ENCODE peak calls at places on chromosome 4, in four cellular contexts. One of them, this sample, is unnamed.
A peak's percentile ranks its signal among the peaks of the same experiment; 100 is the strongest.

GRCh38 chr4:168844261-168845039 is 165.6 kb downstream of the CBR4 start:
- DNase-seq in HepG2: no peak
- DNase-seq in K562: no peak
- DNase-seq in H1: no peak
- DNase-seq in this sample: no peak

GRCh38 chr4:167171928-167172327 is 62.4 kb downstream of the SPOCK3 start:
- DNase-seq in HepG2: no peak
- DNase-seq in H1: no peak
- DNase-seq in K562: no peak
- DNase-seq in this sample: no peak

GRCh38 chr4:12492730-12493398 is 991.3 kb downstream of the RAB28 start:
- DNase-seq in HepG2: no peak
- DNase-seq in K562: no peak
- DNase-seq in H1: no peak
- DNase-seq in this sample: no peak

GRCh38 chr4:139692300-139693012 is 26.8 kb downstream of the MGST2 start:
- DNase-seq in K562: no peak
- DNase-seq in HepG2: peak; percentile 94
- DNase-seq in H1: no peak
- DNase-seq in this sample: no peak

GRCh38 chr4:184163813-184164212 is 53.9 kb downstream of the ENPP6 start:
- DNase-seq in K562: peak; percentile 55
- DNase-seq in HepG2: peak; percentile 26
- DNase-seq in H1: peak; percentile 78
- DNase-seq in this sample: no peak

GRCh38 chr4:73275318-73275654 is 16.7 kb upstream of the ANKRD17 start:
- DNase-seq in H1: no peak
- DNase-seq in K562: no peak
- DNase-seq in HepG2: peak; percentile 57
- DNase-seq in this sample: no peak

GRCh38 chr4:40916880-40917279 is 167.1 kb downstream of the NSUN7 start:
- DNase-seq in HepG2: peak; percentile 27
- DNase-seq in H1: peak; percentile 77
- DNase-seq in K562: peak; percentile 60
- DNase-seq in this sample: peak; percentile 37

GRCh38 chr4:74156521-74156920 is 1.4 kb upstream of the MTHFD2L start:
- DNase-seq in K562: no peak
- DNase-seq in HepG2: no peak
- DNase-seq in H1: no peak
- DNase-seq in this sample: no peak

GRCh38 chr4:108696160-108696559 is 45.8 kb downstream of the OSTC start:
- DNase-seq in K562: no peak
- DNase-seq in HepG2: no peak
- DNase-seq in H1: no peak
- DNase-seq in this sample: no peak

GRCh38 chr4:55386073-55386472 is 9.7 kb upstream of the TMEM165 start:
- DNase-seq in H1: no peak
- DNase-seq in K562: peak; percentile 73
- DNase-seq in HepG2: peak; percentile 13
- DNase-seq in this sample: peak; percentile 34

GRCh38 chr4:22179124-22179874 is 230.7 kb upstream of the KCNIP4 start:
- DNase-seq in H1: no peak
- DNase-seq in HepG2: no peak
- DNase-seq in K562: no peak
- DNase-seq in this sample: no peak

GRCh38 chr4:20592666-20593065 is 107.6 kb upstream of the PACRGL start:
- DNase-seq in HepG2: no peak
- DNase-seq in H1: no peak
- DNase-seq in K562: no peak
- DNase-seq in this sample: no peak

GRCh38 chr4:7486101-7486500 is 51.4 kb upstream of the PSAPL1 start:
- DNase-seq in HepG2: no peak
- DNase-seq in K562: no peak
- DNase-seq in H1: no peak
- DNase-seq in this sample: no peak

GRCh38 chr4:139890810-139891209 is 225.2 kb downstream of the MGST2 start:
- DNase-seq in HepG2: no peak
- DNase-seq in K562: no peak
- DNase-seq in H1: no peak
- DNase-seq in this sample: no peak

GRCh38 chr4:8123389-8123788 is 35.2 kb downstream of the ABLIM2 start:
- DNase-seq in HepG2: no peak
- DNase-seq in H1: no peak
- DNase-seq in K562: no peak
- DNase-seq in this sample: no peak

GRCh38 chr4:53453385-53453784 is 75.9 kb downstream of the FIP1L1 start:
- DNase-seq in K562: no peak
- DNase-seq in HepG2: no peak
- DNase-seq in H1: no peak
- DNase-seq in this sample: no peak

GRCh38 chr4:963276-964225 is 9.8 kb downstream of the DGKQ start:
- DNase-seq in HepG2: no peak
- DNase-seq in K562: no peak
- DNase-seq in H1: no peak
- DNase-seq in this sample: no peak

GRCh38 chr4:38069271-38069760 is 109.1 kb downstream of the PTTG2 start:
- DNase-seq in K562: peak; percentile 67
- DNase-seq in HepG2: no peak
- DNase-seq in H1: no peak
- DNase-seq in this sample: no peak

GRCh38 chr4:24922416-24922815 is 9.6 kb upstream of the CCDC149 start:
- DNase-seq in HepG2: no peak
- DNase-seq in H1: no peak
- DNase-seq in K562: no peak
- DNase-seq in this sample: no peak

GRCh38 chr4:182806259-182807252 is 110.6 kb downstream of the DCTD start:
- DNase-seq in K562: peak; percentile 74
- DNase-seq in HepG2: peak; percentile 35
- DNase-seq in H1: peak; percentile 98
- DNase-seq in this sample: peak; percentile 21

GRCh38 chr4:188423039-188423438 is 283.8 kb downstream of the TRIML1 start:
- DNase-seq in HepG2: no peak
- DNase-seq in H1: no peak
- DNase-seq in K562: no peak
- DNase-seq in this sample: no peak

GRCh38 chr4:122716825-122717448 is 15.6 kb upstream of the BBS12 start:
- DNase-seq in H1: peak; percentile 69
- DNase-seq in K562: peak; percentile 81
- DNase-seq in HepG2: peak; percentile 50
- DNase-seq in this sample: peak; percentile 67

GRCh38 chr4:66946761-66947160 is 598.5 kb downstream of the CENPC start:
- DNase-seq in K562: no peak
- DNase-seq in HepG2: no peak
- DNase-seq in H1: no peak
- DNase-seq in this sample: no peak

GRCh38 chr4:76199664-76200211 is 13.9 kb downstream of the SCARB2 start:
- DNase-seq in K562: no peak
- DNase-seq in H1: no peak
- DNase-seq in HepG2: no peak
- DNase-seq in this sample: no peak

GRCh38 chr4:156388826-156389225 is 435.2 kb upstream of the CTSO start:
- DNase-seq in H1: no peak
- DNase-seq in HepG2: no peak
- DNase-seq in K562: no peak
- DNase-seq in this sample: no peak

GRCh38 chr4:84238247-84239090 is 260.6 kb downstream of the NKX6-1 start:
- DNase-seq in HepG2: no peak
- DNase-seq in H1: no peak
- DNase-seq in K562: no peak
- DNase-seq in this sample: no peak

GRCh38 chr4:140156529-140157171 is 2.7 kb upstream of the MAML3 start:
- DNase-seq in K562: no peak
- DNase-seq in H1: no peak
- DNase-seq in HepG2: no peak
- DNase-seq in this sample: no peak

GRCh38 chr4:65139998-65140397 is 530.3 kb downstream of the EPHA5 start:
- DNase-seq in K562: no peak
- DNase-seq in H1: no peak
- DNase-seq in HepG2: no peak
- DNase-seq in this sample: no peak

GRCh38 chr4:48484494-48485168 is 1.5 kb downstream of the SLC10A4 start:
- DNase-seq in H1: peak; percentile 54
- DNase-seq in K562: peak; percentile 49
- DNase-seq in HepG2: no peak
- DNase-seq in this sample: no peak

GRCh38 chr4:48483777-48484493 is 792 bp downstream of the SLC10A4 start:
- DNase-seq in H1: peak; percentile 64
- DNase-seq in HepG2: no peak
- DNase-seq in K562: peak; percentile 30
- DNase-seq in this sample: no peak

GRCh38 chr4:48481581-48481980 is 1.6 kb upstream of the SLC10A4 start:
- DNase-seq in H1: no peak
- DNase-seq in K562: peak; percentile 69
- DNase-seq in HepG2: no peak
- DNase-seq in this sample: no peak

GRCh38 chr4:48478273-48478672 is 4.9 kb upstream of the SLC10A4 start:
- DNase-seq in K562: no peak
- DNase-seq in H1: no peak
- DNase-seq in HepG2: no peak
- DNase-seq in this sample: no peak

DNA sequence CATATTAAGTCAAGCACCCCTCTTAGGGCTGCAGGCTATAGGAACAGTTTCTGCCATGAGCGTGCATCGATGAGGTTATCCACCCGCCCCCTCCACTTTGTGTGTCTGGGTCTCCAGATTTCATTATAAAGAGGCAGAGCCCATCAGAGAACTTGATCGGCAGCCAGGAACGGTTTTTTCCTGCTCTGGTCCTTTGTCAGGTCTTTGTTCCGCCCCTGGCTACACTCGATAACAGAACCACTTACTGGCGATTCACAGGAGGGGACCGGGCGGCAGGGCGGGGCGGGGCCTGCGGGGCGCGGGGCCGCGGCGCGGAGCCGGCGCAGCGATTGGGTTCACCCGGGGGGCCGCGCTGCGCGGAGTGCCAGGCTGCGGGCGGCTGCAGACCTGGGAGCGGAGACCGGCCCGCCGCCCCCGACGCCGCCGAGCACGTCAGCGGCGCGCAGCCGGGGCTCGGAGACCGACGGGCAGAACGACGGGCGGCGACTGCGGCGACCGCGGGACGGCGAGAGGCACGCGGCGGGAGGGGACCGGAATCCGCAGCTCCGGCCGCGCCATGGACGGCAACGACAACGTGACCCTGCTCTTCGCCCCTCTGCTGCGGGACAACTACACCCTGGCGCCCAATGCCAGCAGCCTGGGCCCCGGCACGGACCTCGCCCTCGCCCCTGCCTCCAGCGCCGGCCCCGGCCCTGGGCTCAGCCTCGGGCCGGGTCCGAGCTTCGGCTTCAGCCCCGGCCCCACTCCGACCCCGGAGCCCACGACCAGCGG is at the start of gene SLC10A4:
- DNase-seq in H1: peak; percentile 72
- DNase-seq in K562: peak; percentile 89
- DNase-seq in HepG2: no peak
- DNase-seq in this sample: no peak
- TF ChIP-seq FOSL1 in H1: no peak
- TF ChIP-seq FOSL1 in K562: no peak
- TF ChIP-seq FOSL1 in HepG2: no peak
- TF ChIP-seq FOSL1 in this sample: no peak

DNA sequence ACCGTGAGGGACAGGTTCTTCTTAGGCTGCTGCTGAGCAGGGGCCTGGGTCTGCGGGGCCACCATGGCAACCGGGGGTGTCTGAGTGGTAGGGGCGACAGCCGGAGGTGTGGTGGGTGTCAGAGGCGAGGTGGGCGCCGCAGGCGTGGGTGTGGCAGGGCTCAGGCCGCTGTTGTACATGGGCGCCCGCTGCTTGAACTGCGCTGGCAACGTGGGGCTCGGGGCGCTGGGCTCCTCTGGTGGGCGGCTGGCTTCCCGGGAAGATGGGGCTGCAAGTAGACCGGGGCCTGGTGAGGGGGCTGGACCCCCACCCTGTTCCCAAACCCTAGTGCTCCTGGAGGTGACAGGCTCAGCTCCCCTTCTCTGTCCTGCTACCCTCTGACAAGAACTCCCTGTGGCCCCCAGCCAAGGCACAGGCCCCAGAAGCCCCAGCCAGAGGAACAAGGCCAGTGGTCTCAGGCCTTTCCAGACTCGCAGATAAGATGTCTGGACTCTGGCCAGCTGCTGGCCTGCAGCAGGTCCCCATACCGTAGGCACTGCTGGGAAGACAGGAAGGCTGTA is 24.8 kb downstream of the NELFA start:
- DNase-seq in K562: no peak
- DNase-seq in H1: no peak
- DNase-seq in HepG2: no peak
- DNase-seq in this sample: no peak
- TF ChIP-seq POLR2AphosphoS5 in K562: no peak
- TF ChIP-seq POLR2AphosphoS5 in H1: no peak
- TF ChIP-seq POLR2AphosphoS5 in HepG2: no peak
- TF ChIP-seq POLR2AphosphoS5 in this sample: no peak

DNA sequence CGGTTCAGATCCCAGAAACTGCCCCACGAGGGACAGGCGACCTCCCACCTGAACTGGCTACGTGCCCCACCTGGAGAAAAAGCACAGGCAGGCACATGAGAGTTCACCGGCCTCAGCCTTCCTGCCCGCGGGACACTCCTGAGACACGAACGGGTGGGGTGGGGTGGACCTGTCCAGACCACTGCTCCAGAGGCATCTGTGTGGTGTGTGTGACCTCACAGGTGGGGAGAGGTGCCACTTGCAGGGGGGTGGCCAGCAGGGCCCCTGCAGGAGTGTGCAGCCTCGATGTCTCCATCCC is 18.5 kb downstream of the NELFA start:
- DNase-seq in H1: no peak
- DNase-seq in HepG2: no peak
- DNase-seq in K562: no peak
- DNase-seq in this sample: no peak
- TF ChIP-seq POLR2A in H1: no peak
- TF ChIP-seq POLR2A in HepG2: no peak
- TF ChIP-seq POLR2A in K562: no peak
- TF ChIP-seq POLR2A in this sample: no peak

DNA sequence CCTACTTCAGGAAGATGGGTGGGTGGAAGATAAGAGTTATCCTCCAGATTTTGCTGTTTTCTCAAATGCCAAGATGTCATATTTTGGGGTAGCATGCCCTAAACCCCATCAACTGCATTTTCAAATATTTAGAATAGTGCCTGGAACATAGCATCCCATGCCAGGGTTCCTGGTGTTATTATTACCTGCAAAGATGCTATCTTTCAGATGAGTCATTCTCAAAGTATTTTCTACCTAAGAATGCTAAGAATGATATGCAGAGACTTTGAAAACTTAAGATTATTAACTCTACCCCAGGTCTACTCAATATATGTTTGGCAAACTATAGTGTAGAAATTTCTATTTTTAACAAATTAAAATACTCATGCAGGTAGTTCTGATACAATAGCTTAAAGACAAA is 934.3 kb upstream of the SLIT2 start:
- DNase-seq in H1: no peak
- DNase-seq in K562: no peak
- DNase-seq in HepG2: no peak
- DNase-seq in this sample: no peak
- TF ChIP-seq FOSL1 in H1: no peak
- TF ChIP-seq FOSL1 in K562: no peak
- TF ChIP-seq FOSL1 in HepG2: no peak
- TF ChIP-seq FOSL1 in this sample: no peak

This sample was measured in HCT116.